ENCODE peak calls at places on chromosomes 5 and 9, in four cellular contexts. L, E, G and K are unnamed samples. For H3K9me3, the result is how much of the 10 kb centered on the place peaks cover.

GRCh38 chr5:125499969-125500368 is 753.5 kb upstream of the ZNF608 start:
- DNase-seq in G (no peak), E (no peak), L (no peak), K (no peak)

GRCh38 chr5:71483355-71483754 is 27.9 kb downstream of the BDP1 start:
- DNase-seq in G (no peak), E (peak), L (no peak), K (peak)

GRCh38 chr9:6715755-6716643 is 41.8 kb upstream of the KDM4C start:
- DNase-seq in L (peak), E (no peak), G (no peak), K (peak)

GRCh38 chr5:138064526-138064925 is 19.3 kb upstream of the WNT8A start:
- DNase-seq in E (peak), L (no peak), G (no peak), K (no peak)

GRCh38 chr9:133628766-133629165 is 7.4 kb upstream of the DBH start:
- DNase-seq in L (no peak), G (no peak), E (no peak), K (no peak)

GRCh38 chr5:66661149-66661548 is 65.0 kb downstream of the MAST4 start:
- DNase-seq in L (peak), E (peak), G (no peak), K (peak)

GRCh38 chr5:173888473-173889135 is 455 bp downstream of the CPEB4 start:
- DNase-seq in E (peak), G (no peak), L (peak), K (no peak)

GRCh38 chr5:11973469-11973868 is 69.2 kb upstream of the CTNND2 start:
- DNase-seq in G (no peak), L (no peak), E (no peak), K (no peak)

GRCh38 chr9:108671794-108672193 is 184.0 kb downstream of the ACTL7B start:
- DNase-seq in G (no peak), E (peak), L (no peak), K (peak)

GRCh38 chr5:6760636-6761035 is 47.4 kb downstream of the TENT4A start:
- DNase-seq in L (no peak), E (no peak), G (no peak), K (no peak)

GRCh38 chr9:76531231-76531775 is 72.3 kb downstream of the GCNT1 start:
- DNase-seq in L (no peak), G (no peak), E (no peak), K (no peak)

GRCh38 chr5:91382530-91383026 is 539 bp downstream of the ARRDC3 start:
- DNase-seq in E (peak), G (no peak), L (peak), K (no peak)

GRCh38 chr5:32600057-32600622 is 14.8 kb downstream of the SUB1 start:
- DNase-seq in L (no peak), G (no peak), E (peak), K (peak)

GRCh38 chr5:159645194-159645846 is 271.0 kb upstream of the ADRA1B start:
- DNase-seq in E (no peak), L (no peak), G (no peak), K (no peak)

GRCh38 chr5:59207416-59207815 is 624.5 kb downstream of the RAB3C start:
- DNase-seq in G (no peak), E (no peak), L (no peak), K (no peak)

GRCh38 chr5:67160985-67161384 is 35.6 kb downstream of the CD180 start:
- DNase-seq in L (no peak), G (no peak), E (peak), K (peak)

GRCh38 chr5:35861718-35862117 is 5.0 kb downstream of the IL7R start:
- DNase-seq in G (no peak), E (no peak), L (no peak), K (peak)

GRCh38 chr9:40926404-40927259 is 201.8 kb downstream of the FOXD4L6 start:
- DNase-seq in E (no peak), L (no peak), G (no peak), K (no peak)
- H3K9me3 ChIP-seq in E (half or more), L (under half), G (under half), K (under half)

DNA sequence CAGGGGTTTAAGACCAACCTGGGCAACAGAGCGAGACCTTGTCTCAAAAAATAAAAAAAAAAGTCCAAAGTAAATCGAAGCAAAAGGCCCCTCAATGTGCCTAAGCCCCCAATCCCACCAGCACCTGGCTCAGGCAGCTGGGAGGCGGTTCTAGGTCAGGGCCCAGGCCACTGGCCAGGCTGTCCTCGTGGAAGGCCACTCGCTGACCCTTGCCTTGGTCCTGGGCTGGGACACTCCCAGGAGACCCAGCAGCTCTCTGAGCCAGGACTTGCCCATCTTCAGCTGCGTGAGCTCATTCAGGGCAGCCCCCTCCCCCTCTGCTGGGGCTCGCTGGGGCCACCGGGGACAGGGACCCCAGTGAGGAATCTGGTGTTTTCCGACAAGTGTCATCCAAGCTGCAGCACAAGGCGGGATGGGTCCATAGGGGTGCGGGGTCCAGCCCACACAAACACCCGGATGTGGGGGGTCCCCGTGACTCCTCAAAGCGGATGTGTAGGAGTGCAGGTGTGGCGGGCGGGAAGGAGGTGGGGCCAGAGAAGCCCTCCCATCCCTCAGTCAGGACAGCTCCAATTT is 4.0 kb downstream of the AGPAT2 start:
- DNase-seq in G (no peak), L (no peak), E (no peak), K (no peak)
- H3K9ac ChIP-seq in G (peak), L (no peak), E (peak), K (no peak)

GRCh38 chr9:118444403-118444802 is 740.2 kb downstream of the TLR4 start:
- DNase-seq in L (no peak), E (no peak), G (no peak), K (no peak)
- H3K9me3 ChIP-seq in L (under half), E (under half), G (under half), K (under half)

DNA sequence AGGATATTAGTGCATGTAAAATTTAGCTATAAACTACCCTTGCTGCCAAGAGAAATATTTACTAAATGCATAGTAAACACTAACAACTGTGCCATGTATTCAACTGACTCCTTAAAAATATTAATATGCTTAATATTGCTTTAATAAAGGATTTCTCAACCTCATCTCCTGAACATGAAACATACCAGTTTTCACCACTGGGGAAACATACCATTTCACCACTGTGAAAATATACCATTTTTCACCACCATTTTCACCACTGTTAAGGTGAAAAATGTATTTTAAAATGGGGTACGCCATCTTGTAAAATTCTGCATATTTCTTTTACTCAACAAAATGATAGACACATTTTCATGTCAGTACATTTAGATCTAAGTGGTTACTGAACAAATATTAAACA is 4.5 kb downstream of the RAB14 start:
- DNase-seq in L (no peak), G (no peak), E (no peak), K (no peak)
- H3K9ac ChIP-seq in L (no peak), G (no peak), E (no peak), K (no peak)

GRCh38 chr5:133079048-133079447 is 27.2 kb downstream of the HSPA4 start:
- DNase-seq in L (no peak), E (peak), G (no peak), K (no peak)
- H3K9me3 ChIP-seq in L (under half), E (under half), G (under half), K (under half)

DNA sequence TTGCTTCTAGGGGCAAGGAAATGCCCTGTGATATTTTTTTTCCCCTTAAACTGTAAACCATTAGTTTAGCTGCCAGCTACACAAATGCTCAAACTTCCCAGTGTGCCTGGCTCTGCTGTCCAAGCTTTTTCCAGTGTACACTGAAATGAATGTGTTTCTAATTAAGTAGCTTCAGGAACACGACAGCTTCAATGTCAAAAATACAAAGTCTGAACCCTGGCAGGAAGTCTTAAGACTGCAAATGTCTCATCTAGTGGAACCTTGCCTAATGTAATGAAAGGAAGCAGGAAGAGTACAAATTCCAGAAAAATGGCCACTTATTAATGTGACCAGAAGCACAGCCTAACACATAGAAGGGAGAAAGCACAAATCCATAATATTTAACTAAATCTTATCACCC is 255.2 kb downstream of the CRB2 start:
- DNase-seq in L (no peak), G (no peak), E (peak), K (peak)
- H3K9ac ChIP-seq in L (no peak), G (no peak), E (no peak), K (no peak)

GRCh38 chr9:5191983-5192382 is 6.5 kb upstream of the INSL6 start:
- DNase-seq in L (no peak), E (no peak), G (no peak), K (no peak)
- H3K9me3 ChIP-seq in L (under half), E (under half), G (under half), K (under half)

GRCh38 chr5:88474574-88474973 is 205.9 kb upstream of the TMEM161B start:
- DNase-seq in E (no peak), G (no peak), L (no peak), K (no peak)

GRCh38 chr5:88480766-88481499 is 212.3 kb upstream of the TMEM161B start:
- DNase-seq in L (no peak), E (peak), G (no peak), K (peak)

GRCh38 chr5:88484367-88484766 is 215.7 kb upstream of the TMEM161B start:
- DNase-seq in E (no peak), G (no peak), L (no peak), K (peak)

DNA sequence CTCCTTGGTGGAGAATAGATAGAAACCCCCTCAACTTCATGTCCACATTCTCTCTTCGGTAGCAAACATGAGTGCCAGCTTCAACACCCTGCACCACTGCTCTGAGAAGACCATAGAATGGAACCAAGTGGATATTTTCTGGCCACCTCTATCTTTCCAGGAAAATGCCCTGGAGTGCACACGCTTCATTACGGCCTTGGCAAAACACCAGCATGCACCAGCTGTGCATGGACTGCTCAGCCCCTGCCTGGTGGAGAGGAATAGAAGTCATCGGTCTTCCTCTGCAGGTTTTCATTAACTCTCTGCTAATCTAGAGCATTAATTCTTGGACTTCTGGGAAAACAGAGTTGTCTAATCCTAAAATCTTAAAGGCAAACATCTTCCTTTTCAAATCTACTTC is 211.6 kb upstream of the TMEM161B start:
- DNase-seq in L (no peak), E (no peak), G (no peak), K (peak)
- H3K9ac ChIP-seq in L (no peak), E (no peak), G (no peak), K (no peak)

DNA sequence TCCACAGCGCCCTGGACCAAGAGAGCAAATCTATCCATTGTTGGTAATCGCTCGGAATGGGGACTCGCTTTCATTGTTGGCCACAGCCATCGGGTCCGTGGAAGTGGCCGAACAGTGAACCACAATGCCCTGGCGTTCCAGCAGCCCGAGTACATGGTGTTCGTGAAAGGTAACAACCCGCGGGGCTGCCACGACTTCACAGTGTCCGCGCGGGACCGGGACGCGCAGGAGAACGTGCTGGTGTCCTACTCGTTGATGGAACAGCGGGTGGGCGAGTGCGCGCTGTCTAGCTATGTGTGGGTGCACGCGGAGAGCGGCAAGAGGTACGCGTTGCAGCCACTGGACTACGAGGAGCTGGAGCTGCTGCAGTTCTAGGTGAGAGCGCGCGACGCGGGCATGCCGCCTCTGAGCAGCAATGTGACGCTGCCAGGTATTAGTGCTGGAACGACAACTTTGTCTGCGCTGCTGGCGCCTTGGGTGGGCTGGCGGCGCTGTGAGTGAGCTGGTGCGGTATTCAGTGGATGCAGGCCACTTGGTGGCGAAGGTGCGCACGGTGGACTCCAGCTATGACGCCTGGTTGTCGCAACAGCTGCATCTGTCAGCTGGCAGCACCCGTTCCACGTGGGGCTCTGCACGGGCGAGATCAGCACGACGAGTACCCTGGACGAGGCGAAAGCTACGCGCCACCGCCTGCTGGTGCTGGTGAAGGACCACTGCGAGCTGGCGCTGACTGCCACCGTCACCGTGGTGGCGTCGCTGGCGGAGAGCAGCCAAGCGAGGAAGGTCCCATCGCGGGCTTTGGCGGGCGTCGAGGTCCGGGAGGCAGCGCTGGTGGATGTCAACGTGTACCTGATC is 6.1 kb upstream of the PCDHA11 start:
- DNase-seq in L (no peak), G (no peak), E (no peak), K (no peak)
- H3K9me3 ChIP-seq in L (under half), G (under half), E (under half), K (under half)